ENCODE peak calls at places on chromosomes 12 and 14, in ten cellular contexts. One of them, this sample, is unnamed.
A peak's percentile ranks its signal among the peaks of the same experiment; 100 is the strongest.

GRCh38 chr12:130353081-130353480 is 15.4 kb downstream of the PIWIL1 start:
- DNase-seq in NCI-H1694 treated with DMSO at 0.1 percent for 48 hours: no peak
- DNase-seq in HT1080: no peak
- DNase-seq in type B pancreatic cell: no peak
- DNase-seq in amygdala: no peak
- DNase-seq in fibroblast of lung: no peak
- DNase-seq in GDM1: no peak
- DNase-seq in heart right ventricle: no peak
- DNase-seq in PC-3: no peak
- DNase-seq in NCI-H1092: no peak
- DNase-seq in this sample: no peak

GRCh38 chr14:29607129-29607528 is 320.5 kb downstream of the PRKD1 start:
- DNase-seq in amygdala: no peak
- DNase-seq in fibroblast of lung: no peak
- DNase-seq in HT1080: no peak
- DNase-seq in NCI-H1092: no peak
- DNase-seq in type B pancreatic cell: no peak
- DNase-seq in GDM1: no peak
- DNase-seq in PC-3: no peak
- DNase-seq in NCI-H1694 treated with DMSO at 0.1 percent for 48 hours: no peak
- DNase-seq in heart right ventricle: no peak
- DNase-seq in this sample: no peak

GRCh38 chr12:43968736-43969135 is 132.9 kb downstream of the TMEM117 start:
- DNase-seq in NCI-H1092: no peak
- DNase-seq in PC-3: no peak
- DNase-seq in type B pancreatic cell: no peak
- DNase-seq in amygdala: no peak
- DNase-seq in fibroblast of lung: no peak
- DNase-seq in heart right ventricle: no peak
- DNase-seq in GDM1: no peak
- DNase-seq in HT1080: no peak
- DNase-seq in NCI-H1694 treated with DMSO at 0.1 percent for 48 hours: no peak
- DNase-seq in this sample: no peak

GRCh38 chr14:24095196-24096068 is 1.3 kb downstream of the PCK2 start:
- DNase-seq in PC-3: no peak
- DNase-seq in NCI-H1694 treated with DMSO at 0.1 percent for 48 hours: no peak
- DNase-seq in heart right ventricle: no peak
- DNase-seq in amygdala: no peak
- DNase-seq in GDM1: peak; percentile 77
- DNase-seq in NCI-H1092: no peak
- DNase-seq in HT1080: peak; percentile 76
- DNase-seq in type B pancreatic cell: no peak
- DNase-seq in fibroblast of lung: peak; percentile 62
- DNase-seq in this sample: peak; percentile 30

GRCh38 chr12:105922670-105923102 is 216.1 kb downstream of the NUAK1 start:
- DNase-seq in type B pancreatic cell: no peak
- DNase-seq in heart right ventricle: no peak
- DNase-seq in GDM1: no peak
- DNase-seq in NCI-H1694 treated with DMSO at 0.1 percent for 48 hours: no peak
- DNase-seq in fibroblast of lung: peak; percentile 73
- DNase-seq in HT1080: peak; percentile 78
- DNase-seq in amygdala: no peak
- DNase-seq in PC-3: peak; percentile 77
- DNase-seq in NCI-H1092: no peak
- DNase-seq in this sample: peak; percentile 58

GRCh38 chr14:102920998-102921304 is 1.5 kb upstream of the AMN start:
- DNase-seq in NCI-H1694 treated with DMSO at 0.1 percent for 48 hours: no peak
- DNase-seq in NCI-H1092: no peak
- DNase-seq in PC-3: no peak
- DNase-seq in amygdala: no peak
- DNase-seq in fibroblast of lung: no peak
- DNase-seq in GDM1: no peak
- DNase-seq in heart right ventricle: no peak
- DNase-seq in type B pancreatic cell: no peak
- DNase-seq in HT1080: no peak
- DNase-seq in this sample: no peak

GRCh38 chr12:29278673-29279420 is 102.1 kb downstream of the ERGIC2 start:
- DNase-seq in heart right ventricle: no peak
- DNase-seq in fibroblast of lung: no peak
- DNase-seq in amygdala: no peak
- DNase-seq in HT1080: no peak
- DNase-seq in NCI-H1092: no peak
- DNase-seq in GDM1: no peak
- DNase-seq in type B pancreatic cell: no peak
- DNase-seq in NCI-H1694 treated with DMSO at 0.1 percent for 48 hours: no peak
- DNase-seq in PC-3: no peak
- DNase-seq in this sample: no peak

GRCh38 chr12:99977550-99977949 is 7.2 kb downstream of the ANKS1B start:
- DNase-seq in NCI-H1092: no peak
- DNase-seq in amygdala: no peak
- DNase-seq in HT1080: no peak
- DNase-seq in PC-3: no peak
- DNase-seq in type B pancreatic cell: no peak
- DNase-seq in NCI-H1694 treated with DMSO at 0.1 percent for 48 hours: no peak
- DNase-seq in fibroblast of lung: no peak
- DNase-seq in heart right ventricle: no peak
- DNase-seq in GDM1: no peak
- DNase-seq in this sample: no peak

GRCh38 chr14:79659995-79660975 is 551.0 kb downstream of the DIO2 start:
- DNase-seq in HT1080: no peak
- DNase-seq in GDM1: no peak
- DNase-seq in heart right ventricle: no peak
- DNase-seq in amygdala: no peak
- DNase-seq in NCI-H1092: no peak
- DNase-seq in NCI-H1694 treated with DMSO at 0.1 percent for 48 hours: peak; percentile 94
- DNase-seq in type B pancreatic cell: no peak
- DNase-seq in fibroblast of lung: no peak
- DNase-seq in PC-3: no peak
- DNase-seq in this sample: peak; percentile 90

GRCh38 chr12:1838223-1838993 is 18.0 kb downstream of the LRTM2 start:
- DNase-seq in HT1080: no peak
- DNase-seq in PC-3: no peak
- DNase-seq in GDM1: peak; percentile 28
- DNase-seq in NCI-H1694 treated with DMSO at 0.1 percent for 48 hours: peak; percentile 91
- DNase-seq in fibroblast of lung: no peak
- DNase-seq in type B pancreatic cell: no peak
- DNase-seq in heart right ventricle: no peak
- DNase-seq in amygdala: peak; percentile 19
- DNase-seq in NCI-H1092: peak; percentile 66
- DNase-seq in this sample: peak; percentile 48

GRCh38 chr14:61375218-61375617 is 53.8 kb downstream of the PRKCH start:
- DNase-seq in HT1080: no peak
- DNase-seq in type B pancreatic cell: no peak
- DNase-seq in heart right ventricle: no peak
- DNase-seq in NCI-H1092: no peak
- DNase-seq in amygdala: no peak
- DNase-seq in fibroblast of lung: no peak
- DNase-seq in GDM1: no peak
- DNase-seq in NCI-H1694 treated with DMSO at 0.1 percent for 48 hours: no peak
- DNase-seq in PC-3: no peak
- DNase-seq in this sample: no peak

GRCh38 chr12:9077576-9078031 is 38.1 kb downstream of the A2M start:
- DNase-seq in heart right ventricle: no peak
- DNase-seq in GDM1: no peak
- DNase-seq in NCI-H1694 treated with DMSO at 0.1 percent for 48 hours: no peak
- DNase-seq in NCI-H1092: no peak
- DNase-seq in PC-3: no peak
- DNase-seq in fibroblast of lung: no peak
- DNase-seq in HT1080: no peak
- DNase-seq in amygdala: no peak
- DNase-seq in type B pancreatic cell: no peak
- DNase-seq in this sample: no peak

GRCh38 chr12:46468159-46468558 is 95.6 kb upstream of the SLC38A2 start:
- DNase-seq in amygdala: no peak
- DNase-seq in heart right ventricle: peak; percentile 32
- DNase-seq in type B pancreatic cell: no peak
- DNase-seq in NCI-H1092: no peak
- DNase-seq in fibroblast of lung: no peak
- DNase-seq in PC-3: peak; percentile 58
- DNase-seq in NCI-H1694 treated with DMSO at 0.1 percent for 48 hours: no peak
- DNase-seq in HT1080: peak; percentile 66
- DNase-seq in GDM1: no peak
- DNase-seq in this sample: no peak

GRCh38 chr12:22729898-22730443 is 105.0 kb downstream of the ETNK1 start:
- DNase-seq in heart right ventricle: peak; percentile 9
- DNase-seq in NCI-H1694 treated with DMSO at 0.1 percent for 48 hours: no peak
- DNase-seq in NCI-H1092: no peak
- DNase-seq in fibroblast of lung: peak; percentile 84
- DNase-seq in amygdala: no peak
- DNase-seq in HT1080: peak; percentile 60
- DNase-seq in PC-3: no peak
- DNase-seq in type B pancreatic cell: no peak
- DNase-seq in GDM1: no peak
- DNase-seq in this sample: no peak

GRCh38 chr14:85333313-85333712 is 196.6 kb upstream of the FLRT2 start:
- DNase-seq in type B pancreatic cell: no peak
- DNase-seq in NCI-H1694 treated with DMSO at 0.1 percent for 48 hours: no peak
- DNase-seq in heart right ventricle: no peak
- DNase-seq in GDM1: no peak
- DNase-seq in NCI-H1092: no peak
- DNase-seq in PC-3: peak; percentile 48
- DNase-seq in fibroblast of lung: peak; percentile 16
- DNase-seq in HT1080: peak; percentile 84
- DNase-seq in amygdala: no peak
- DNase-seq in this sample: peak; percentile 32

GRCh38 chr14:99687284-99688209 is 3.4 kb downstream of the CYP46A1 start:
- DNase-seq in GDM1: no peak
- DNase-seq in amygdala: no peak
- DNase-seq in type B pancreatic cell: peak; percentile 67
- DNase-seq in NCI-H1694 treated with DMSO at 0.1 percent for 48 hours: no peak
- DNase-seq in NCI-H1092: no peak
- DNase-seq in heart right ventricle: no peak
- DNase-seq in fibroblast of lung: no peak
- DNase-seq in PC-3: peak; percentile 40
- DNase-seq in HT1080: no peak
- DNase-seq in this sample: peak; percentile 60

GRCh38 chr14:100088226-100088625 is 23.0 kb downstream of the EVL start:
- DNase-seq in PC-3: no peak
- DNase-seq in type B pancreatic cell: no peak
- DNase-seq in heart right ventricle: no peak
- DNase-seq in GDM1: no peak
- DNase-seq in amygdala: no peak
- DNase-seq in NCI-H1092: no peak
- DNase-seq in fibroblast of lung: no peak
- DNase-seq in HT1080: no peak
- DNase-seq in NCI-H1694 treated with DMSO at 0.1 percent for 48 hours: no peak
- DNase-seq in this sample: no peak

GRCh38 chr12:19744760-19745218 is 305.5 kb downstream of the AEBP2 start:
- DNase-seq in HT1080: peak; percentile 7
- DNase-seq in NCI-H1092: peak; percentile 19
- DNase-seq in heart right ventricle: peak; percentile 43
- DNase-seq in fibroblast of lung: peak; percentile 89
- DNase-seq in NCI-H1694 treated with DMSO at 0.1 percent for 48 hours: no peak
- DNase-seq in amygdala: no peak
- DNase-seq in GDM1: no peak
- DNase-seq in type B pancreatic cell: no peak
- DNase-seq in PC-3: no peak
- DNase-seq in this sample: peak; percentile 67

GRCh38 chr14:76121089-76121748 is 30.5 kb upstream of the GPATCH2L start:
- DNase-seq in fibroblast of lung: no peak
- DNase-seq in heart right ventricle: no peak
- DNase-seq in amygdala: no peak
- DNase-seq in HT1080: no peak
- DNase-seq in PC-3: no peak
- DNase-seq in type B pancreatic cell: no peak
- DNase-seq in NCI-H1092: no peak
- DNase-seq in NCI-H1694 treated with DMSO at 0.1 percent for 48 hours: no peak
- DNase-seq in GDM1: no peak
- DNase-seq in this sample: no peak

GRCh38 chr14:74583689-74584434 is 28.2 kb downstream of the LTBP2 start:
- DNase-seq in fibroblast of lung: no peak
- DNase-seq in heart right ventricle: no peak
- DNase-seq in amygdala: no peak
- DNase-seq in NCI-H1694 treated with DMSO at 0.1 percent for 48 hours: no peak
- DNase-seq in NCI-H1092: no peak
- DNase-seq in HT1080: peak; percentile 90
- DNase-seq in GDM1: no peak
- DNase-seq in type B pancreatic cell: no peak
- DNase-seq in PC-3: peak; percentile 91
- DNase-seq in this sample: no peak

GRCh38 chr14:97178781-97179180 is 381.6 kb downstream of the VRK1 start:
- DNase-seq in amygdala: no peak
- DNase-seq in PC-3: peak; percentile 76
- DNase-seq in NCI-H1092: no peak
- DNase-seq in HT1080: peak; percentile 87
- DNase-seq in GDM1: no peak
- DNase-seq in fibroblast of lung: no peak
- DNase-seq in type B pancreatic cell: no peak
- DNase-seq in NCI-H1694 treated with DMSO at 0.1 percent for 48 hours: no peak
- DNase-seq in heart right ventricle: no peak
- DNase-seq in this sample: no peak

GRCh38 chr14:54450535-54450934 is 9.4 kb upstream of the CNIH1 start:
- DNase-seq in HT1080: peak; percentile 21
- DNase-seq in NCI-H1694 treated with DMSO at 0.1 percent for 48 hours: no peak
- DNase-seq in NCI-H1092: no peak
- DNase-seq in amygdala: no peak
- DNase-seq in fibroblast of lung: peak; percentile 72
- DNase-seq in type B pancreatic cell: no peak
- DNase-seq in PC-3: no peak
- DNase-seq in GDM1: no peak
- DNase-seq in heart right ventricle: no peak
- DNase-seq in this sample: no peak